ENCODE peak calls at places on chromosome 18, in seven cellular contexts. T is transverse colon, G is suprapubic skin, Y is stomach, E is GM12878, K is HepG2, X is breast epithelium. A is an unnamed sample.

GRCh38 chr18:31401156-31402025 is 24.8 kb downstream of the DSG4 start:
- DNase-seq in Y (no peak), E (no peak), K (peak), G (no peak), X (no peak), T (no peak), A (no peak)

GRCh38 chr18:43514747-43515146 is 237.5 kb upstream of the SYT4 start:
- DNase-seq in E (no peak), X (no peak), Y (no peak), G (no peak), T (no peak), K (no peak), A (no peak)

GRCh38 chr18:61851940-61852451 is 40.8 kb downstream of the RNF152 start:
- DNase-seq in X (no peak), K (no peak), Y (no peak), E (no peak), G (no peak), T (no peak), A (no peak)

GRCh38 chr18:70195014-70195614 is 10.4 kb downstream of the RTTN start:
- DNase-seq in G (no peak), X (no peak), T (no peak), E (peak), Y (no peak), K (no peak), A (no peak)

GRCh38 chr18:58349650-58350049 is 279.2 kb downstream of the ALPK2 start:
- DNase-seq in K (no peak), X (no peak), G (no peak), Y (no peak), E (no peak), T (no peak), A (no peak)

GRCh38 chr18:79485788-79486355 is 90.1 kb downstream of the NFATC1 start:
- DNase-seq in Y (no peak), X (no peak), K (no peak), G (peak), E (no peak), T (no peak), A (no peak)

GRCh38 chr18:12883684-12884520 is at the start of gene PTPN2:
- DNase-seq in T (peak), E (peak), Y (peak), G (peak), X (peak), K (peak), A (peak)

GRCh38 chr18:12283256-12283655 is 24.8 kb upstream of the TUBB6 start:
- DNase-seq in K (peak), X (no peak), G (no peak), E (no peak), T (no peak), Y (no peak), A (no peak)

GRCh38 chr18:10230072-10230471 is 224.4 kb upstream of the APCDD1 start:
- DNase-seq in K (peak), E (no peak), X (no peak), G (no peak), T (no peak), Y (no peak), A (no peak)

GRCh38 chr18:33231474-33232317 is 208.8 kb downstream of the CCDC178 start:
- DNase-seq in K (peak), Y (peak), T (peak), X (peak), E (peak), G (no peak), A (no peak)

GRCh38 chr18:62131305-62131909 is 55.4 kb downstream of the PIGN start:
- DNase-seq in X (peak), G (no peak), K (peak), T (peak), Y (peak), E (peak), A (peak)

GRCh38 chr18:5894613-5895299 is 566 bp downstream of the TMEM200C start:
- DNase-seq in G (no peak), Y (no peak), T (no peak), X (peak), E (no peak), K (no peak), A (peak)

GRCh38 chr18:78792094-78792493 is 187.5 kb upstream of the SALL3 start:
- DNase-seq in K (no peak), T (no peak), X (no peak), Y (no peak), G (no peak), E (no peak), A (no peak)

GRCh38 chr18:47163241-47163640 is 12.9 kb downstream of the IER3IP1 start:
- DNase-seq in X (no peak), Y (no peak), T (no peak), K (no peak), E (no peak), G (no peak), A (no peak)

GRCh38 chr18:61992285-61992684 is 99.5 kb upstream of the RNF152 start:
- DNase-seq in G (no peak), E (no peak), K (peak), T (no peak), Y (no peak), X (no peak), A (no peak)

GRCh38 chr18:79458131-79458838 is 62.6 kb downstream of the NFATC1 start:
- DNase-seq in T (peak), K (peak), Y (peak), G (no peak), X (no peak), E (no peak), A (no peak)

GRCh38 chr18:79912409-79912991 is 39.0 kb downstream of the SLC66A2 start:
- DNase-seq in T (peak), X (peak), Y (no peak), K (no peak), G (peak), E (no peak), A (no peak)

GRCh38 chr18:36354989-36355388 is 57.5 kb downstream of the FHOD3 start:
- DNase-seq in E (no peak), G (no peak), T (no peak), K (no peak), Y (no peak), X (no peak), A (no peak)

GRCh38 chr18:59419386-59419785 is 60.3 kb upstream of the LMAN1 start:
- DNase-seq in X (no peak), G (no peak), Y (no peak), T (no peak), E (no peak), K (no peak), A (no peak)

GRCh38 chr18:9419956-9420631 is 55.2 kb upstream of the RALBP1 start:
- DNase-seq in G (no peak), Y (no peak), K (no peak), X (no peak), E (no peak), T (no peak), A (no peak)

GRCh38 chr18:33923980-33924379 is 300.7 kb downstream of the NOL4 start:
- DNase-seq in K (no peak), E (no peak), T (no peak), Y (no peak), G (no peak), X (no peak), A (no peak)

GRCh38 chr18:63218472-63218871 is 101.1 kb downstream of the BCL2 start:
- DNase-seq in T (no peak), X (no peak), K (no peak), Y (no peak), G (no peak), E (no peak), A (no peak)

GRCh38 chr18:39558658-39559057 is 1993.1 kb upstream of the CELF4 start:
- DNase-seq in Y (no peak), T (no peak), X (no peak), G (no peak), E (no peak), K (no peak), A (no peak)

GRCh38 chr18:12086249-12086648 is 7.4 kb upstream of the ANKRD62 start:
- DNase-seq in E (no peak), K (no peak), T (peak), X (peak), Y (peak), G (no peak), A (no peak)

GRCh38 chr18:12520442-12520992 is 112.8 kb downstream of the PRELID3A start:
- DNase-seq in X (no peak), E (no peak), T (no peak), K (no peak), G (no peak), Y (no peak), A (no peak)

GRCh38 chr18:35062408-35062807 is 21.2 kb downstream of the MAPRE2 start:
- DNase-seq in T (no peak), Y (no peak), K (peak), X (no peak), E (no peak), G (no peak), A (no peak)

GRCh38 chr18:23918395-23919032 is 96.0 kb upstream of the TTC39C start:
- DNase-seq in K (peak), Y (peak), X (peak), E (no peak), T (peak), G (peak), A (peak)

GRCh38 chr18:42437646-42438045 is 482.6 kb downstream of the PIK3C3 start:
- DNase-seq in G (no peak), X (no peak), T (no peak), Y (no peak), E (no peak), K (no peak), A (no peak)

GRCh38 chr18:58223717-58224424 is 179.8 kb downstream of the NEDD4L start:
- DNase-seq in X (peak), G (peak), K (peak), Y (peak), T (peak), E (no peak), A (no peak)

GRCh38 chr18:32975501-32975900 is 202.7 kb upstream of the KLHL14 start:
- DNase-seq in K (no peak), X (no peak), Y (no peak), T (no peak), G (no peak), E (no peak), A (no peak)

GRCh38 chr18:59123588-59124369 is 15.9 kb upstream of the SEC11C start:
- DNase-seq in X (no peak), Y (no peak), E (no peak), T (no peak), K (no peak), G (no peak), A (no peak)

GRCh38 chr18:33432857-33433256 is 7.7 kb downstream of the CCDC178 start:
- DNase-seq in Y (no peak), G (no peak), T (no peak), X (no peak), K (no peak), E (no peak), A (no peak)

GRCh38 chr18:12038082-12038660 is 55.5 kb upstream of the ANKRD62 start:
- DNase-seq in E (no peak), G (no peak), T (peak), X (peak), Y (peak), K (no peak), A (no peak)

GRCh38 chr18:25053484-25053883 is 298.5 kb downstream of the ZNF521 start:
- DNase-seq in X (no peak), G (no peak), T (no peak), Y (no peak), E (no peak), K (no peak), A (no peak)

GRCh38 chr18:43570593-43570992 is 293.3 kb upstream of the SYT4 start:
- DNase-seq in Y (no peak), K (no peak), T (no peak), X (no peak), E (no peak), G (no peak), A (no peak)

GRCh38 chr18:10022365-10022764 is 108.5 kb downstream of the VAPA start:
- DNase-seq in Y (no peak), T (no peak), G (peak), K (no peak), X (no peak), E (no peak), A (no peak)

GRCh38 chr18:79584491-79585394 is 94.9 kb upstream of the CTDP1 start:
- DNase-seq in K (no peak), Y (no peak), E (no peak), G (peak), X (no peak), T (peak), A (no peak)

GRCh38 chr18:68507781-68508180 is 207.1 kb downstream of the TMX3 start:
- DNase-seq in Y (no peak), X (no peak), E (no peak), G (no peak), K (no peak), T (no peak), A (no peak)

DNA sequence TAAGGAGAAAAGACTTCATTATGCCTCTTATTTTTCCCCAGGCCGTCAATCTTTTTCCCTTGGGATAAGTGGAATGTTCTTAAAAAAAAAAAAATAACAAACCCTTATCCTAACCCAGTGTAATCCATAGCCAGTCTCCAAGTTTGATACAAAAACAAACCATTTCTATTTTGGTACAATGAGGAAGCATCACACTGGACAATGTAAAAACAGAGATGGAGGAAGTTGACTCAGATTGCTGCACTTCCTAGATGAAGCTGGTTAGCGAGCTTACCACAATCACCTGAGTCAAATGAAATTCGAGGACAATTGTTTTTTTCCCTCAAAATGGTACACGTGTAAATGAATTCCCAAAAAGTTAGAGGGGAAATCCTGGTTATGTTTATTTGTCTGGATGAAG is 259.7 kb downstream of the TCF4 start:
- DNase-seq in Y (no peak), E (no peak), X (no peak), K (no peak), G (no peak), T (no peak), A (no peak)
- TF ChIP-seq POLR2AphosphoS5 in Y (no peak), E (no peak), X (peak), K (no peak), G (peak), T (no peak), A (no peak)

GRCh38 chr18:3219621-3220335 is at the start of gene MYOM1:
- DNase-seq in K (no peak), X (no peak), G (no peak), T (no peak), E (no peak), Y (no peak), A (no peak)
- TF ChIP-seq POLR2AphosphoS5 in K (no peak), X (no peak), G (no peak), T (no peak), E (no peak), Y (no peak), A (no peak)

GRCh38 chr18:21831413-21831831 is 90.8 kb downstream of the MIB1 start:
- DNase-seq in K (no peak), X (no peak), T (no peak), E (no peak), Y (no peak), G (no peak), A (no peak)

GRCh38 chr18:21833619-21834300 is 93.2 kb downstream of the MIB1 start:
- DNase-seq in G (no peak), Y (no peak), E (no peak), T (no peak), K (no peak), X (no peak), A (no peak)

GRCh38 chr18:21830533-21830932 is 89.9 kb downstream of the MIB1 start:
- DNase-seq in X (no peak), G (no peak), Y (no peak), E (no peak), T (no peak), K (no peak), A (no peak)

DNA sequence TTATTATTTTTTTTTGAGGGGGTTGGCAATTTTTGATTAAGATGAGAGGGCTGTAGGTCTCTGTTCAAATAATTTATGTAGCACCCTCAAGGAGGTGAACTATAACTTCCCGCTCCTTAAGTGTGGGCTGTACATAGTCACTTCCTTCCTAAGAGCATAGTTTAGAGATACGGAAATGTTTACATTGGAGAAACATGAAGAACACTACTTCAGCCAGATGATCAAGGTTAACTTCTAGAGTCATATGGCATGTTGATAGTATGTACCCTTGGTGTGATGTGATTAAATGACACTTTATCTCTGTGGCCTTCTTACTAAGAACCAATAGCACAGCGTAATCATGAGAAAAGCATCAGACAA is 93.7 kb downstream of the MIB1 start:
- DNase-seq in K (no peak), T (no peak), Y (no peak), E (no peak), G (no peak), X (no peak), A (no peak)
- TF ChIP-seq POLR2AphosphoS5 in K (no peak), T (no peak), Y (no peak), E (no peak), G (no peak), X (no peak), A (no peak)

DNA sequence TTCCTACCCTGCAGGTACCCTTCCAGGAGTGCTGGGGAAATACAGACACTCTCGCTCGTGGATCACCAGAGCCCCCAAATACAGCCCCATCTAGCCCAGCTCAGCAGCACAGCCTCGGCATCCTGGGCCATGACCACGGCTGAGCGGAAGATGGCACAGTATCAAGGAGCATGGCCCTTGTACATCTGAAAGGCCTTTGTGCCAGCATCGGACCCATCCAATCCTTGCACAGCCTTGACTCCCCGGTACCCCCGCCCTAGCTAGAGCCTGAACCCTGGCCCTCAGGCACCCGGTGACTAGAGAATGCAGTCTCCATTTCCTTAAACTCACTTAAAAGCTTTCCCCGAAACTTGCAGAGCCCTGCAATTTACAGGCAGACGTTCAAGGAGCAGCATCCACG is 48.7 kb downstream of the ZNF516 start:
- DNase-seq in T (no peak), X (no peak), G (peak), K (no peak), E (no peak), Y (no peak), A (no peak)
- TF ChIP-seq POLR2AphosphoS5 in T (no peak), X (no peak), G (no peak), K (no peak), E (no peak), Y (no peak), A (no peak)

GRCh38 chr18:44712025-44712424 is 31.3 kb downstream of the SETBP1 start:
- DNase-seq in Y (no peak), G (no peak), X (no peak), K (no peak), T (no peak), E (no peak), A (no peak)
- TF ChIP-seq POLR2AphosphoS5 in Y (no peak), G (no peak), X (no peak), K (no peak), T (no peak), E (no peak), A (no peak)

GRCh38 chr18:7366597-7366996 is 135.7 kb downstream of the LRRC30 start:
- DNase-seq in X (no peak), G (no peak), T (no peak), E (no peak), K (no peak), Y (no peak), A (no peak)

GRCh38 chr18:7370375-7370774 is 139.5 kb downstream of the LRRC30 start:
- DNase-seq in Y (no peak), G (no peak), X (no peak), E (no peak), T (no peak), K (no peak), A (no peak)

GRCh38 chr18:7369006-7369405 is 138.1 kb downstream of the LRRC30 start:
- DNase-seq in E (no peak), G (no peak), Y (no peak), T (no peak), K (no peak), X (no peak), A (no peak)

GRCh38 chr18:7367336-7367735 is 136.4 kb downstream of the LRRC30 start:
- DNase-seq in Y (no peak), E (no peak), G (no peak), K (no peak), X (no peak), T (no peak), A (no peak)

DNA sequence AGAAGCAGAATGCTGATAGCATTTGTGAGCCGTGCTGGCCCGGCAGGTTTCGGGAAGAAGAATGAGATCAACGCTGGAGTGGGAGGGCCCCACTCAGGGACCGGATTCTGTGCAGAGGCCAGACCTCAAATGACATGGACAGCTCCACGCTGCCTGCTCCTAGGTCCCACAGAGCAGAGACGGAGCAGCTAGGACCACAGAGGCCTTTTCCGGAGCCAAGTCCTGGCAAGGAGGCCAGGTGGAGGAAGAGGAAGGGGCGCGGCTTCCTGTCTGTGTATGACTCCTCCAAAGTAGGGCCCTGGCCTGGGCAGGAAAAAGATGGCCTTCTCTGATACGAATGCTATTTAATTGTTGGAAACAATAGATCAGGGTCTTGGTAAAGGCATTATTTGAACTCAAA is 139.9 kb downstream of the LRRC30 start:
- DNase-seq in X (no peak), E (no peak), G (no peak), T (no peak), K (no peak), Y (peak), A (no peak)
- TF ChIP-seq POLR2AphosphoS5 in X (no peak), E (no peak), G (no peak), T (no peak), K (no peak), Y (peak), A (no peak)

GRCh38 chr18:77635441-77635840 is 385.8 kb downstream of the GALR1 start:
- DNase-seq in K (no peak), X (no peak), E (no peak), Y (no peak), G (no peak), T (no peak), A (no peak)
- TF ChIP-seq POLR2AphosphoS5 in K (no peak), X (no peak), E (no peak), Y (peak), G (no peak), T (no peak), A (no peak)

GRCh38 chr18:49677762-49678398 is 116.0 kb downstream of the LIPG start:
- DNase-seq in Y (no peak), K (no peak), G (no peak), X (no peak), T (peak), E (peak), A (no peak)
- TF ChIP-seq POLR2AphosphoS5 in Y (no peak), K (no peak), G (no peak), X (no peak), T (no peak), E (no peak), A (no peak)

GRCh38 chr18:27411911-27412310 is 226.8 kb upstream of the CHST9 start:
- DNase-seq in T (no peak), E (no peak), X (no peak), Y (no peak), K (peak), G (no peak), A (no peak)

GRCh38 chr18:27415495-27415894 is 230.4 kb upstream of the CHST9 start:
- DNase-seq in Y (no peak), K (peak), G (no peak), T (no peak), E (no peak), X (no peak), A (no peak)

GRCh38 chr18:27414691-27415090 is 229.6 kb upstream of the CHST9 start:
- DNase-seq in T (no peak), K (no peak), E (no peak), X (no peak), Y (no peak), G (no peak), A (no peak)

GRCh38 chr18:27412551-27412950 is 227.4 kb upstream of the CHST9 start:
- DNase-seq in E (no peak), Y (no peak), K (no peak), G (no peak), X (no peak), T (no peak), A (no peak)

GRCh38 chr18:27413495-27414401 is 228.6 kb upstream of the CHST9 start:
- DNase-seq in K (no peak), G (no peak), Y (no peak), E (no peak), X (no peak), T (no peak), A (no peak)
- TF ChIP-seq POLR2AphosphoS5 in K (no peak), G (no peak), Y (no peak), E (no peak), X (no peak), T (peak), A (no peak)

A was measured in GM12892.